ENCODE peak calls at places on chromosome 11, in ten cellular contexts. S, I, P, L, G, M, V, F, N and Y are unnamed samples.

GRCh38 chr11:76210920-76211851 is 4.9 kb upstream of the WNT11 start:
- DNase-seq in I (no peak), P (no peak), N (no peak), M (no peak), L (no peak), S (no peak), F (no peak), V (peak), G (no peak), Y (no peak)

GRCh38 chr11:57464343-57465181 is 4.2 kb downstream of the RTN4RL2 start:
- DNase-seq in S (no peak), G (peak), I (no peak), N (no peak), V (no peak), L (no peak), M (no peak), P (no peak), F (no peak), Y (no peak)

GRCh38 chr11:31645747-31646146 is 136.2 kb downstream of the ELP4 start:
- DNase-seq in G (no peak), M (no peak), S (peak), N (peak), I (no peak), F (no peak), P (no peak), V (no peak), L (no peak), Y (no peak)

GRCh38 chr11:67631427-67631826 is 1.7 kb upstream of the NUDT8 start:
- DNase-seq in N (peak), F (no peak), M (peak), S (peak), I (no peak), P (no peak), V (no peak), G (no peak), L (no peak), Y (no peak)

GRCh38 chr11:26621147-26621546 is 49.1 kb upstream of the MUC15 start:
- DNase-seq in V (no peak), F (no peak), L (no peak), M (no peak), P (no peak), I (no peak), G (no peak), N (no peak), S (no peak), Y (no peak)

GRCh38 chr11:19711911-19712280 is 741 bp upstream of the NAV2 start:
- DNase-seq in N (no peak), S (peak), I (no peak), V (no peak), F (no peak), L (no peak), M (peak), P (no peak), G (no peak), Y (no peak)

GRCh38 chr11:47620836-47621378 is 21.5 kb downstream of the MTCH2 start:
- DNase-seq in P (no peak), N (no peak), I (no peak), S (no peak), F (no peak), G (no peak), M (no peak), V (no peak), L (no peak), Y (no peak)

GRCh38 chr11:121467965-121468364 is 15.2 kb upstream of the SORL1-AS1 start:
- DNase-seq in P (peak), L (no peak), M (no peak), F (no peak), S (peak), G (no peak), I (no peak), V (no peak), N (no peak), Y (no peak)

GRCh38 chr11:77127969-77128691 is at the start of gene MYO7A:
- DNase-seq in N (peak), L (peak), F (no peak), G (no peak), V (peak), M (peak), S (peak), I (peak), P (no peak), Y (no peak)

GRCh38 chr11:126588630-126589491 is 233.4 kb downstream of the ST3GAL4 start:
- DNase-seq in V (no peak), P (no peak), G (no peak), F (no peak), I (no peak), N (no peak), M (no peak), L (no peak), S (no peak), Y (no peak)

GRCh38 chr11:19372381-19372780 is 131.6 kb upstream of the E2F8 start:
- DNase-seq in G (no peak), F (no peak), P (no peak), L (no peak), S (no peak), N (no peak), M (no peak), V (no peak), I (no peak), Y (no peak)

GRCh38 chr11:69642549-69642912 is 1.6 kb downstream of the CCND1 start:
- DNase-seq in I (peak), N (no peak), L (no peak), M (no peak), G (no peak), V (no peak), F (no peak), P (peak), S (peak), Y (no peak)

GRCh38 chr11:10261821-10262220 is 32.2 kb downstream of the SBF2 start:
- DNase-seq in N (no peak), S (no peak), F (no peak), G (no peak), L (no peak), V (no peak), M (no peak), I (no peak), P (no peak), Y (no peak)

GRCh38 chr11:34505874-34506273 is 7.7 kb downstream of the ELF5 start:
- DNase-seq in G (no peak), F (no peak), I (no peak), M (no peak), L (no peak), P (no peak), S (no peak), V (no peak), N (no peak), Y (no peak)

GRCh38 chr11:86519064-86519911 is 144.6 kb downstream of the CCDC81 start:
- DNase-seq in N (no peak), V (no peak), F (no peak), S (no peak), I (no peak), G (no peak), M (no peak), L (peak), P (no peak), Y (no peak)

GRCh38 chr11:133950874-133951483 is 5.8 kb downstream of the IGSF9B start:
- DNase-seq in V (no peak), G (no peak), S (no peak), P (no peak), L (peak), I (peak), F (no peak), M (peak), N (no peak), Y (no peak)

GRCh38 chr11:89203814-89204213 is 26.1 kb downstream of the TYR start:
- DNase-seq in F (no peak), S (no peak), L (no peak), P (no peak), G (no peak), M (no peak), N (no peak), I (no peak), V (no peak), Y (no peak)

GRCh38 chr11:225734-226453 is 10.2 kb downstream of the SIRT3 start:
- DNase-seq in F (no peak), P (no peak), N (no peak), V (no peak), L (no peak), I (no peak), S (no peak), M (no peak), G (no peak), Y (no peak)

GRCh38 chr11:122355968-122356367 is 240.0 kb upstream of the BLID start:
- DNase-seq in L (no peak), N (no peak), G (no peak), S (no peak), F (no peak), I (no peak), P (no peak), V (no peak), M (no peak), Y (no peak)

GRCh38 chr11:102267602-102268001 is 49.7 kb upstream of the BIRC3 start:
- DNase-seq in V (no peak), N (no peak), I (no peak), F (no peak), M (no peak), G (no peak), L (no peak), S (peak), P (no peak), Y (no peak)

GRCh38 chr11:32772731-32773130 is 21.7 kb downstream of the CCDC73 start:
- DNase-seq in L (no peak), S (no peak), P (no peak), F (peak), G (no peak), M (no peak), V (no peak), N (no peak), I (no peak), Y (no peak)

GRCh38 chr11:18749681-18750319 is 23.8 kb upstream of the IGSF22 start:
- DNase-seq in F (no peak), L (no peak), P (no peak), V (no peak), N (no peak), S (no peak), M (peak), I (no peak), G (no peak), Y (no peak)

GRCh38 chr11:107859459-107860239 is 1.1 kb upstream of the SLC35F2 start:
- DNase-seq in G (no peak), I (peak), M (peak), L (peak), F (peak), N (peak), P (no peak), S (peak), V (peak), Y (peak)

GRCh38 chr11:19913893-19914249 is 201.2 kb downstream of the NAV2 start:
- DNase-seq in P (no peak), S (no peak), N (no peak), V (no peak), F (no peak), M (no peak), I (no peak), G (no peak), L (no peak), Y (no peak)

GRCh38 chr11:67422894-67423293 is 5.4 kb upstream of the RPS6KB2 start:
- DNase-seq in N (no peak), P (no peak), I (no peak), S (no peak), F (no peak), V (no peak), L (no peak), M (no peak), G (no peak), Y (no peak)

GRCh38 chr11:117881217-117881616 is 4.8 kb upstream of the FXYD6 start:
- DNase-seq in V (no peak), F (no peak), I (no peak), S (no peak), P (no peak), L (no peak), N (no peak), M (no peak), G (no peak), Y (no peak)

GRCh38 chr11:48105096-48105990 is 111.3 kb upstream of the OR4B1 start:
- DNase-seq in P (no peak), L (no peak), N (no peak), M (no peak), I (no peak), S (no peak), F (peak), V (no peak), G (no peak), Y (no peak)

GRCh38 chr11:63811522-63811921 is 1.7 kb upstream of the SPINDOC start:
- DNase-seq in L (no peak), N (no peak), I (no peak), P (no peak), G (no peak), V (no peak), S (no peak), M (no peak), F (no peak), Y (no peak)
- H3K4me3 ChIP-seq in L (no peak), N (no peak), I (no peak), P (no peak), G (no peak), V (no peak), S (no peak), M (no peak), F (no peak), Y (no peak)

GRCh38 chr11:46240861-46241260 is 36.6 kb upstream of the CREB3L1 start:
- DNase-seq in I (no peak), V (no peak), P (no peak), L (no peak), G (no peak), N (no peak), M (no peak), S (no peak), F (no peak), Y (no peak)
- H3K27ac ChIP-seq in I (no peak), V (no peak), P (no peak), L (no peak), G (no peak), N (no peak), M (no peak), S (no peak), F (no peak), Y (no peak)

GRCh38 chr11:128890543-128891409 is at the start of gene KCNJ5:
- DNase-seq in V (peak), G (no peak), I (peak), M (peak), P (no peak), N (peak), F (no peak), S (peak), L (peak), Y (no peak)

GRCh38 chr11:128890216-128890542 is 977 bp upstream of the KCNJ5 start:
- DNase-seq in I (no peak), G (no peak), N (no peak), L (no peak), M (no peak), V (no peak), S (no peak), P (no peak), F (no peak), Y (no peak)

GRCh38 chr11:128891410-128891861 is 280 bp downstream of the KCNJ5 start:
- DNase-seq in P (no peak), G (no peak), L (no peak), V (no peak), M (no peak), I (no peak), S (no peak), N (no peak), F (no peak), Y (no peak)

GRCh38 chr11:128892866-128893565 is 1.9 kb downstream of the KCNJ5 start:
- DNase-seq in G (no peak), I (no peak), L (no peak), M (no peak), N (no peak), F (no peak), S (no peak), P (no peak), V (no peak), Y (no peak)

DNA sequence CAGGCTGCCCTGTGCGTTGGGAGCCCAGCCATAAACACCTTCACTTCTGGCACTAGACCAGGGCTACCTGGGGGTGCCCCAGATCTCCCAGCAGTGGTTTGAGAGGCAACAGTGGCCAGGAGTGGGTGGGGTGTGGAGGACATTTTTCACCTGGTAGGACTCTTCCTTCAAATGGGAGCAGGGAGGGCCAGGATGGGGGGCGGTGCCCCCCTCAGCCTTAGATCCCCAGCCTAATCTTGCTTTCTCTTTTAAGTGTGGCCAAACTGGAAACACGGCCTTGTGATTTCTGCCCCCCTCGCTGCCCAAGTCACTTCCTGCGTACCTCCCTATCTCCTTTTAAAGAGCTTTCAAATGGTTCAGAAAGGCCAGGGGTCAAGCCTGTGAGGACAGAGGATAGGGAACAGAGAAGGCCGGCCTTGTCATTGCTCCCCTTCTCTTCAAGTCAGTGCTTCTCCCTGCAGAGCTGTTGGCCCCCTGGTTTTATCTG is 799 bp downstream of the KCNJ5 start:
- DNase-seq in F (no peak), M (no peak), L (no peak), V (no peak), G (no peak), I (no peak), N (no peak), S (no peak), P (no peak), Y (no peak)
- H3K4me3 ChIP-seq in F (no peak), M (no peak), L (peak), V (peak), G (no peak), I (peak), N (no peak), S (no peak), P (no peak), Y (no peak)

GRCh38 chr11:111441443-111441842 is 62.4 kb upstream of the POU2AF1 start:
- DNase-seq in N (no peak), G (no peak), M (no peak), L (no peak), F (no peak), S (no peak), I (no peak), V (no peak), P (no peak), Y (no peak)
- H3K27ac ChIP-seq in N (no peak), G (no peak), M (no peak), L (no peak), F (no peak), S (peak), I (no peak), V (no peak), P (no peak), Y (no peak)